ENCODE peak calls at places on chromosomes 11 and 22, in five cellular contexts. S, N, G, H and R are unnamed samples.

GRCh38 chr22:47773635-47774034 is 1011.2 kb downstream of the TBC1D22A start:
- DNase-seq in S (no peak), N (no peak), G (no peak), H (no peak), R (no peak)

GRCh38 chr11:117888140-117888561 is 11.7 kb upstream of the FXYD6 start:
- DNase-seq in S (no peak), N (peak; percentile 16), G (no peak), H (no peak), R (peak; percentile 47)

GRCh38 chr11:116422556-116422955 is 350.2 kb downstream of the BUD13 start:
- DNase-seq in S (no peak), N (peak; percentile 88), G (no peak), H (no peak), R (no peak)

GRCh38 chr22:16965560-16965959 is 42.5 kb downstream of the GAB4 start:
- DNase-seq in S (no peak), N (no peak), G (no peak), H (no peak), R (peak; percentile 18)

GRCh38 chr22:32204211-32204855 is 540 bp downstream of the RFPL2 start:
- DNase-seq in S (no peak), N (no peak), G (no peak), H (no peak), R (no peak)

GRCh38 chr22:50186789-50187523 is 1.2 kb downstream of the TRABD start:
- DNase-seq in S (no peak), N (no peak), G (no peak), H (no peak), R (no peak)

GRCh38 chr11:11444800-11445126 is 91.7 kb upstream of the CSNK2A3 start:
- DNase-seq in S (no peak), N (no peak), G (no peak), H (no peak), R (no peak)

GRCh38 chr11:117299351-117300300 is 8.5 kb downstream of the BACE1-AS start:
- DNase-seq in S (no peak), N (no peak), G (no peak), H (no peak), R (no peak)

GRCh38 chr11:61683116-61683515 is 2.9 kb downstream of the DAGLA start:
- DNase-seq in S (no peak), N (no peak), G (no peak), H (no peak), R (no peak)

GRCh38 chr22:27074016-27074415 is 416.6 kb downstream of the MIAT start:
- DNase-seq in S (no peak), N (no peak), G (no peak), H (no peak), R (no peak)

GRCh38 chr11:10407055-10407454 is 48.0 kb upstream of the AMPD3 start:
- DNase-seq in S (no peak), N (no peak), G (no peak), H (peak; percentile 46), R (no peak)

GRCh38 chr11:44899959-44900358 is 50.7 kb downstream of the TP53I11 start:
- DNase-seq in S (no peak), N (peak; percentile 81), G (no peak), H (peak; percentile 35), R (no peak)

GRCh38 chr11:24697722-24698121 is 200.9 kb downstream of the LUZP2 start:
- DNase-seq in S (no peak), N (no peak), G (no peak), H (no peak), R (no peak)

GRCh38 chr11:113387605-113388211 is at the start of gene ANKK1:
- DNase-seq in S (no peak), N (peak; percentile 31), G (no peak), H (no peak), R (no peak)

GRCh38 chr11:24478718-24479117 is 18.1 kb upstream of the LUZP2 start:
- DNase-seq in S (no peak), N (no peak), G (no peak), H (no peak), R (no peak)

GRCh38 chr11:101003468-101003867 is 126.1 kb downstream of the PGR start:
- DNase-seq in S (no peak), N (no peak), G (no peak), H (no peak), R (no peak)

GRCh38 chr11:612201-612960 is 3.4 kb downstream of the IRF7 start:
- DNase-seq in S (no peak), N (peak; percentile 33), G (no peak), H (no peak), R (no peak)

GRCh38 chr11:111631034-111631665 is 28.9 kb downstream of the SIK2 start:
- DNase-seq in S (no peak), N (no peak), G (no peak), H (no peak), R (no peak)

GRCh38 chr11:77474509-77475070 is 696 bp upstream of the PAK1 start:
- DNase-seq in S (no peak), N (no peak), G (no peak), H (no peak), R (no peak)

GRCh38 chr11:20035701-20036601 is 124.3 kb downstream of the DBX1 start:
- DNase-seq in S (peak; percentile 39), N (no peak), G (peak; percentile 29), H (peak; percentile 40), R (no peak)

GRCh38 chr11:83035070-83035854 is 36.4 kb downstream of the RAB30 start:
- DNase-seq in S (no peak), N (no peak), G (no peak), H (no peak), R (no peak)
- H3K27ac ChIP-seq in S (no peak overlapping the region), N (no peak overlapping the region), G (peak overlapping the region; percentile 81), H (no peak overlapping the region), R (no peak overlapping the region)

DNA sequence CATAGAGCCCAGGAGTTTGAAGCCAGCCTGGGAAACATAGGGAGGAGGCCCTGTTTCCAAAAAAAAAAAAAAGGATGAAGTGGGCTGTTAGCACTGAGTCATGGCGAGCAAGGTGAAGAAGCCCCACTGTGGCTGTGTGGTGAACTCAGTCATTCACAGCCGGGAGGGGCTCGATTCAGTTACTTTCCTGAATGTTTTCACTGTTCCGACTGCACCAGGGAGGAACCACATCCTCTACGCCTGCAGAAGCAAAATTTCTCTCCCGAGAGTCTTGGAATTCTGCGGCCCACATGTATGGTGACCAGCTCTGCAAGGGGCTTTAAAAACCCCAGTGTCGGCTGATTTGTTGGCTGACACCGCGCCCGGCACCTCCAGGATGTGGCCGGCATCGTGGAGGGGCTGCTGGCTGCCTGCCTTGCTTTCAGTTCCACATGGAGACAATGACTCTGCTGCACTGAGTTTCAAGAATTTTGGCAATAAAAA is 27.8 kb upstream of the GRAMD4 start:
- DNase-seq in S (peak; percentile 63), N (no peak), G (no peak), H (peak; percentile 63), R (no peak)
- H3K4me3 ChIP-seq in S (no peak overlapping the region), N (no peak overlapping the region), G (peak overlapping the region; percentile 23), H (peak overlapping the region; percentile 13), R (no peak overlapping the region)

DNA sequence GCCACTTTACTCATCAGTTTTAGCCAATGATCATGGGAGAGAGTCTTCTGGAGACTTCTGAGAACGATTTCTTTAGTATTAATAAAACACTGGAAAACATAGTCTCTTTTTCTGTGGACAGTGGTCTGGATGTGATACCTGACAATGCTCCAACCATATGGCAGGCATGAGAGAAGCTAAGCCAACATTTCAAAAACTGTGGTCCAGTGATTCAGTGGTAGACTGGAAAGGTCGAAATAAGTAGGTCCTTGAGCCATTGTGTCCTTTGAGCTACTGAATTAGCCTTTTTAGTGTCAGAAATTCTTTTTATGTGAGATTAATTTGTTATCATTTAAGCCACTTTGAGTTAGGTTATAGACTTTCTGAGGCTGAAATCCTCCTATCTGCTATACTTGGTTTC is 197.7 kb upstream of the CTSC start:
- DNase-seq in S (no peak), N (no peak), G (no peak), H (no peak), R (no peak)
- H3K27ac ChIP-seq in S (no peak overlapping the region), N (no peak overlapping the region), G (peak overlapping the region; percentile 90), H (peak overlapping the region; percentile 86), R (no peak overlapping the region)

GRCh38 chr11:1761857-1762536 is 1.7 kb downstream of the CTSD start:
- DNase-seq in S (peak; percentile 56), N (no peak), G (no peak), H (no peak), R (no peak)

GRCh38 chr11:1759151-1759850 is 4.4 kb downstream of the CTSD start:
- DNase-seq in S (peak; percentile 66), N (no peak), G (no peak), H (no peak), R (no peak)

GRCh38 chr11:1759851-1760220 is 3.9 kb downstream of the CTSD start:
- DNase-seq in S (no peak), N (no peak), G (no peak), H (no peak), R (no peak)

GRCh38 chr11:1761110-1761856 is 2.4 kb downstream of the CTSD start:
- DNase-seq in S (peak; percentile 65), N (no peak), G (no peak), H (no peak), R (no peak)

GRCh38 chr11:1760351-1761109 is 3.2 kb downstream of the CTSD start:
- DNase-seq in S (peak; percentile 99), N (peak; percentile 56), G (peak; percentile 66), H (peak; percentile 83), R (no peak)
- H3K4me3 ChIP-seq in S (no peak overlapping the region), N (no peak overlapping the region), G (no peak overlapping the region), H (no peak overlapping the region), R (no peak overlapping the region)

GRCh38 chr11:130025371-130025770 is 22.7 kb upstream of the PRDM10 start:
- DNase-seq in S (no peak), N (no peak), G (no peak), H (no peak), R (no peak)
- H3K27ac ChIP-seq in S (no peak overlapping the region), N (no peak overlapping the region), G (no peak overlapping the region), H (no peak overlapping the region), R (no peak overlapping the region)

GRCh38 chr22:40953446-40953845 is 2.3 kb downstream of the RBX1 start:
- DNase-seq in S (no peak), N (no peak), G (no peak), H (no peak), R (no peak)
- H3K4me3 ChIP-seq in S (no peak overlapping the region), N (no peak overlapping the region), G (no peak overlapping the region), H (no peak overlapping the region), R (no peak overlapping the region)

GRCh38 chr22:39433476-39434242 is 23.2 kb upstream of the MGAT3 start:
- DNase-seq in S (peak; percentile 61), N (no peak), G (no peak), H (no peak), R (no peak)
- H3K27ac ChIP-seq in S (no peak overlapping the region), N (no peak overlapping the region), G (peak overlapping the region; percentile 96), H (no peak overlapping the region), R (no peak overlapping the region)

GRCh38 chr11:16986434-16987204 is 27.6 kb downstream of the PLEKHA7 start:
- DNase-seq in S (no peak), N (peak; percentile 45), G (no peak), H (no peak), R (peak; percentile 73)
- H3K4me3 ChIP-seq in S (no peak overlapping the region), N (no peak overlapping the region), G (no peak overlapping the region), H (no peak overlapping the region), R (no peak overlapping the region)